ENCODE peak calls at places on chromosomes 3 and 15, in four cellular contexts. L, J, S and K are unnamed samples.

GRCh38 chr3:169923189-169923588 is 11.8 kb downstream of the SAMD7 start:
- DNase-seq in L (peak; percentile 16), J (no peak), S (peak; percentile 44), K (no peak)

GRCh38 chr3:12139111-12139511 is 19.6 kb downstream of the TIMP4 start:
- DNase-seq in L (no peak), J (no peak), S (peak; percentile 66), K (no peak)

GRCh38 chr15:38225381-38225780 is 27.3 kb upstream of the SPRED1 start:
- DNase-seq in L (no peak), J (no peak), S (no peak), K (no peak)

GRCh38 chr15:75921732-75922703 is 18.3 kb downstream of the FBXO22 start:
- DNase-seq in L (peak; percentile 54), J (no peak), S (peak; percentile 74), K (no peak)

GRCh38 chr3:181712505-181713299 is 977 bp downstream of the SOX2 start:
- DNase-seq in L (no peak), J (no peak), S (peak; percentile 35), K (no peak)

GRCh38 chr15:56869573-56869972 is 48.9 kb upstream of the TCF12 start:
- DNase-seq in L (no peak), J (no peak), S (peak; percentile 15), K (peak; percentile 72)

GRCh38 chr3:65500398-65501306 is 538.1 kb downstream of the MAGI1 start:
- DNase-seq in L (no peak), J (no peak), S (no peak), K (no peak)

GRCh38 chr3:79018671-79019136 is 749.1 kb downstream of the ROBO1 start:
- DNase-seq in L (no peak), J (no peak), S (peak; percentile 70), K (peak; percentile 81)

GRCh38 chr3:41482134-41482533 is 282.8 kb downstream of the CTNNB1 start:
- DNase-seq in L (no peak), J (no peak), S (no peak), K (no peak)

GRCh38 chr3:129625071-129625874 is 18.8 kb upstream of the PLXND1 start:
- DNase-seq in L (no peak), J (no peak), S (no peak), K (peak; percentile 71)

GRCh38 chr15:39242345-39242744 is 338.5 kb upstream of the THBS1 start:
- DNase-seq in L (no peak), J (no peak), S (no peak), K (no peak)

GRCh38 chr15:34341922-34342736 is 807 bp downstream of the NOP10 start:
- DNase-seq in L (no peak), J (no peak), S (no peak), K (no peak)

GRCh38 chr3:172607305-172608121 is 84.3 kb upstream of the TNFSF10 start:
- DNase-seq in L (peak; percentile 41), J (no peak), S (no peak), K (no peak)

GRCh38 chr15:92098869-92099268 is 245.4 kb downstream of the SLCO3A1 start:
- DNase-seq in L (no peak), J (no peak), S (no peak), K (no peak)

GRCh38 chr15:57752426-57752825 is 45.9 kb downstream of the POLR2M start:
- DNase-seq in L (no peak), J (no peak), S (no peak), K (no peak)

GRCh38 chr3:9116351-9116750 is 133.1 kb downstream of the SRGAP3 start:
- DNase-seq in L (no peak), J (no peak), S (no peak), K (no peak)

GRCh38 chr3:139533781-139534443 is 5.6 kb downstream of the RBP1 start:
- DNase-seq in L (no peak), J (no peak), S (peak; percentile 30), K (no peak)

GRCh38 chr3:49534581-49535495 is 19.4 kb upstream of the BSN start:
- DNase-seq in L (no peak), J (no peak), S (peak; percentile 56), K (no peak)

GRCh38 chr3:114452176-114452744 is 158.4 kb downstream of the TIGIT start:
- DNase-seq in L (no peak), J (no peak), S (no peak), K (no peak)

DNA sequence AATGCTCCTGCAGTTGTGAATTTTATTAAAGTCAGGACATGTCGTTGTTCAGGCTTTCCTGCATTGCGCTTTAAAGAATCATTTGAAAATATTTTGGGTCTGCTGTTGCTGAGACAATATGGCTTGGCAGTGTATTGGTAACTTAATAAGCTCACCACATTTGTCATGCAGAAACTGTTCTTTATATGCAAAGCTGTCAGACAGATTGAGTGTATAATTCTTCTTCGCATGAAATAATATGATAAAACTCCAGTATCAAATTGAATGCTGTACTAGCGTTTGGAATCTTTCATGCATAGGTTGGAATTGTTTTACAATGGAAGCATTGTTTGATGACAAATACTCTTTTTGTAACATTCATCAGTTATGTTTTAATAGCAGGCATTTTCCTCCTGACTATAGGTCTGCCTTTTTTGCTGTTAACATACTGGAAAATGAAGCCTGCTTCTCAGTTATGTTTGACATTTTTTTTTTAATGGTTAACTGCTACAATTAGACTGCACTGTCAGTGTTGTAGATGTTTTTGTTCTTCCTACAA is 53.9 kb downstream of the RBMS3 start:
- DNase-seq in L (no peak), J (no peak), S (no peak), K (no peak)
- H3K4me3 ChIP-seq in L (no peak overlapping the region), J (no peak overlapping the region), S (no peak overlapping the region), K (no peak overlapping the region)

GRCh38 chr3:113212155-113212844 is 943 bp downstream of the BOC start:
- DNase-seq in L (no peak), J (no peak), S (peak; percentile 30), K (peak; percentile 76)

GRCh38 chr3:113210608-113211369 is 568 bp upstream of the BOC start:
- DNase-seq in L (no peak), J (no peak), S (peak; percentile 58), K (peak; percentile 80)

GRCh38 chr3:113214227-113214626 is 2.9 kb downstream of the BOC start:
- DNase-seq in L (no peak), J (no peak), S (no peak), K (no peak)

GRCh38 chr3:113211370-113212154 is at the start of gene BOC:
- DNase-seq in L (no peak), J (no peak), S (peak; percentile 71), K (peak; percentile 77)

GRCh38 chr3:113212845-113213375 is 1.6 kb downstream of the BOC start:
- DNase-seq in L (no peak), J (no peak), S (no peak), K (no peak)
- H3K4me3 ChIP-seq in L (peak overlapping the region; percentile 71), J (no peak overlapping the region), S (peak overlapping the region; percentile 90), K (peak overlapping the region; percentile 92)

GRCh38 chr15:59304807-59305206 is 67.9 kb downstream of the MYO1E start:
- DNase-seq in L (no peak), J (no peak), S (no peak), K (no peak)

GRCh38 chr15:59303641-59304433 is 68.8 kb downstream of the MYO1E start:
- DNase-seq in L (no peak), J (no peak), S (no peak), K (no peak)

GRCh38 chr15:59301527-59301926 is 71.1 kb downstream of the MYO1E start:
- DNase-seq in L (no peak), J (no peak), S (no peak), K (no peak)

GRCh38 chr15:59300618-59301139 is 72.0 kb downstream of the MYO1E start:
- DNase-seq in L (no peak), J (no peak), S (no peak), K (no peak)

DNA sequence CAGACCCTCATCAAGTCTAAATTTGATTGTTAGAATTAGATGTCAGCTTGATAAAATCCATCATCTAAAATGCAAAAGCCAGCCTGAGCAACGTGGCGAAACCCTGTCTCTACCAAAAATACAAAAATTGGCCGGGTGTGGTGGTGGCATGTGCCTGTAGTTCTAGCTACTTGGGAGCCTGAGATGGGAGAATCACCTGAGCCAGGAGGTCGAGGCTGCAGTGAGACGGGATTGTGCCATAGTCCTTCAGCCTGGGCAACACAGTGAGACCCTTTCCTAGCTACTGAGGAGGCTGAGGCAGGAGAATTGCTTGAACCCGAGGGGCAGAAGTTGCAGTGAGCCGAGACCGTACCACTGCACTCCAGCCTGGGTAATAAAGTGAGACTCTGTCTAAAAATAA is 69.5 kb downstream of the MYO1E start:
- DNase-seq in L (no peak), J (no peak), S (no peak), K (no peak)
- H3K4me3 ChIP-seq in L (no peak overlapping the region), J (no peak overlapping the region), S (no peak overlapping the region), K (no peak overlapping the region)

GRCh38 chr3:136994772-136995516 is 37.2 kb downstream of the IL20RB start:
- DNase-seq in L (peak; percentile 65), J (no peak), S (no peak), K (peak; percentile 93)
- H3K4me3 ChIP-seq in L (no peak overlapping the region), J (no peak overlapping the region), S (no peak overlapping the region), K (no peak overlapping the region)

GRCh38 chr3:155391583-155391982 is 98.1 kb upstream of the STRIT1 start:
- DNase-seq in L (peak; percentile 87), J (no peak), S (no peak), K (peak; percentile 73)
- H3K4me3 ChIP-seq in L (no peak overlapping the region), J (no peak overlapping the region), S (no peak overlapping the region), K (no peak overlapping the region)

DNA sequence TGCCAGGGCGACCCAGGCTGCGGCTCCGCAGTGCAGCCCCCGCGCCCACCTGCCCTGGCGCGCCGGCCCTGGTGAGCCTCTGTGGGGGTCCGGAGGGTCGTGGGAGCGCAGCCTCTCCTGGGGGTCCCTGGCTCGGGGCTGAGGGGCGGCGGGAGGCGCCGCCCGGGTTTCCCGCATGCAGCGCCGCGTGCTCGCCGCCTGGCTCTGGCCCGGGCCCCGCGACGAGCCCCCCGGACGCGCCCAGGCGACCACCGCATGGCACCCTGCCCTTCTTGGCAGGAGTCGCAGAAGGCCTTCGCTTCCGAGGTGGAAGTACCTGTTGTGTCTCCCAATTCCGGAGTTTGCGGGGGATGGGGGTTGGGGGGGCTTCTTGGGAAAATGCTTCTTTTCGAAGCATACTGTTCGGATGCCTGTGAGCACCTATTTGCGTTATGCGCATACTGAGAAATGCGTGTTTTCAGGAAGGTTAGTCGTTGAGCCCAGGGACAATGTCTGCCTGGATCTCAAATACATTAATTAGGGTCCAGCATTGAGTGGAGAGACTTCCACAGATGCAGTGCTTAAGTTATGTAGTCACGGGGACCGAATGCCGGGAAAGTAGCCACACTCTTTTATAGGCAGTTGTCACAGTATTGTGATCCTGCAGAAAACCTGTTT is 1.3 kb downstream of the GABRA5 start:
- DNase-seq in L (no peak), J (no peak), S (no peak), K (no peak)
- H3K4me3 ChIP-seq in L (no peak overlapping the region), J (no peak overlapping the region), S (no peak overlapping the region), K (no peak overlapping the region)

GRCh38 chr3:197961582-197961945 is 1.5 kb downstream of the LMLN start:
- DNase-seq in L (no peak), J (no peak), S (no peak), K (no peak)
- H3K4me3 ChIP-seq in L (no peak overlapping the region), J (peak overlapping the region; percentile 75), S (no peak overlapping the region), K (no peak overlapping the region)

DNA sequence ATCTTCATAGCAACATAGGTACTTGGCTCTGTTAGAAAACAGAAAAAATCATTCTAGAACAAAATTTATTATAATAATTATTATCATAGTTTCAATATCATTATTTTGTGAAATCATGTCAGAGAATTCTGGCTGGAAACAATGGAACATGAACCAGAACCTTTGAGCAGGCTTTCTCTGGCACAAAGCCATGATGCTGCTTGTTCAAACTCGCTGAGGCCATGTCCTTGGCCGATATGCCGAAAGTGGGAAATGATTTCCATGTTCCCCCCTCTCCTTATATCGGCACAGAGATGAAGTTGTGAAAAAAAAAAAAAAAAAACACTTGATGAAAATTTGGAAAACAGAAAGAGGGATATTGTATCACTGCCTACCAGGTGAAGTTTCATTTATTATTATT is 49.0 kb upstream of the MRPL3 start:
- DNase-seq in L (no peak), J (no peak), S (no peak), K (no peak)
- H3K4me3 ChIP-seq in L (no peak overlapping the region), J (no peak overlapping the region), S (no peak overlapping the region), K (no peak overlapping the region)